ENCODE peak calls at places on chromosomes 1 and 21, in four cellular contexts. One of them, this sample, is unnamed.

GRCh38 chr1:168509875-168510594 is 33.8 kb downstream of the XCL2 start:
- DNase-seq in GM23338: no peak
- DNase-seq in Panc1: no peak
- DNase-seq in prostate gland: no peak
- DNase-seq in this sample: no peak

GRCh38 chr1:16032388-16033100 is 10.7 kb downstream of the CLCNKA start:
- DNase-seq in prostate gland: peak; percentile 73
- DNase-seq in Panc1: peak; percentile 65
- DNase-seq in GM23338: peak; percentile 99
- DNase-seq in this sample: peak; percentile 52

GRCh38 chr1:100721502-100722205 is 2.1 kb downstream of the VCAM1 start:
- DNase-seq in prostate gland: no peak
- DNase-seq in Panc1: no peak
- DNase-seq in GM23338: no peak
- DNase-seq in this sample: no peak

GRCh38 chr1:61322769-61323168 is 240.4 kb downstream of the NFIA start:
- DNase-seq in GM23338: no peak
- DNase-seq in prostate gland: no peak
- DNase-seq in Panc1: no peak
- DNase-seq in this sample: no peak

GRCh38 chr1:206693029-206693428 is 8.3 kb downstream of the MAPKAPK2 start:
- DNase-seq in GM23338: no peak
- DNase-seq in prostate gland: peak; percentile 39
- DNase-seq in Panc1: no peak
- DNase-seq in this sample: no peak

GRCh38 chr1:23402286-23403037 is 22.1 kb downstream of the TCEA3 start:
- DNase-seq in prostate gland: no peak
- DNase-seq in GM23338: no peak
- DNase-seq in Panc1: no peak
- DNase-seq in this sample: peak; percentile 33

GRCh38 chr1:61184035-61184713 is 101.8 kb downstream of the NFIA start:
- DNase-seq in prostate gland: peak; percentile 95
- DNase-seq in GM23338: no peak
- DNase-seq in Panc1: no peak
- DNase-seq in this sample: no peak

GRCh38 chr1:234835239-234835638 is 225.3 kb upstream of the IRF2BP2 start:
- DNase-seq in GM23338: no peak
- DNase-seq in Panc1: no peak
- DNase-seq in prostate gland: no peak
- DNase-seq in this sample: no peak

GRCh38 chr1:7223334-7224080 is 438.3 kb downstream of the CAMTA1 start:
- DNase-seq in GM23338: no peak
- DNase-seq in Panc1: peak; percentile 67
- DNase-seq in prostate gland: no peak
- DNase-seq in this sample: no peak

GRCh38 chr1:180131510-180131909 is 23.2 kb upstream of the QSOX1 start:
- DNase-seq in Panc1: no peak
- DNase-seq in GM23338: no peak
- DNase-seq in prostate gland: no peak
- DNase-seq in this sample: peak; percentile 95

GRCh38 chr21:42969193-42969600 is 5.2 kb upstream of the PKNOX1 start:
- DNase-seq in prostate gland: no peak
- DNase-seq in GM23338: no peak
- DNase-seq in Panc1: no peak
- DNase-seq in this sample: no peak

GRCh38 chr1:67724928-67725560 is 40.0 kb downstream of the GADD45A start:
- DNase-seq in Panc1: no peak
- DNase-seq in GM23338: no peak
- DNase-seq in prostate gland: peak; percentile 72
- DNase-seq in this sample: no peak

GRCh38 chr1:39898648-39899603 is 2.8 kb downstream of the MYCL start:
- DNase-seq in prostate gland: peak; percentile 20
- DNase-seq in GM23338: peak; percentile 96
- DNase-seq in Panc1: no peak
- DNase-seq in this sample: no peak

GRCh38 chr1:228664399-228664914 is 70.8 kb upstream of the RHOU start:
- DNase-seq in Panc1: peak; percentile 67
- DNase-seq in GM23338: peak; percentile 88
- DNase-seq in prostate gland: peak; percentile 76
- DNase-seq in this sample: peak; percentile 81

GRCh38 chr1:3125078-3125477 is 56.1 kb downstream of the PRDM16 start:
- DNase-seq in Panc1: no peak
- DNase-seq in prostate gland: no peak
- DNase-seq in GM23338: no peak
- DNase-seq in this sample: no peak

GRCh38 chr1:212070720-212071302 is 35.3 kb downstream of the DTL start:
- DNase-seq in GM23338: peak; percentile 45
- DNase-seq in prostate gland: peak; percentile 8
- DNase-seq in Panc1: no peak
- DNase-seq in this sample: no peak

GRCh38 chr1:115099693-115100050 is 10.4 kb upstream of the TSPAN2 start:
- DNase-seq in prostate gland: no peak
- DNase-seq in GM23338: no peak
- DNase-seq in Panc1: no peak
- DNase-seq in this sample: no peak

GRCh38 chr21:26888931-26889330 is 43.7 kb upstream of the ADAMTS1 start:
- DNase-seq in Panc1: no peak
- DNase-seq in prostate gland: no peak
- DNase-seq in GM23338: no peak
- DNase-seq in this sample: no peak

DNA sequence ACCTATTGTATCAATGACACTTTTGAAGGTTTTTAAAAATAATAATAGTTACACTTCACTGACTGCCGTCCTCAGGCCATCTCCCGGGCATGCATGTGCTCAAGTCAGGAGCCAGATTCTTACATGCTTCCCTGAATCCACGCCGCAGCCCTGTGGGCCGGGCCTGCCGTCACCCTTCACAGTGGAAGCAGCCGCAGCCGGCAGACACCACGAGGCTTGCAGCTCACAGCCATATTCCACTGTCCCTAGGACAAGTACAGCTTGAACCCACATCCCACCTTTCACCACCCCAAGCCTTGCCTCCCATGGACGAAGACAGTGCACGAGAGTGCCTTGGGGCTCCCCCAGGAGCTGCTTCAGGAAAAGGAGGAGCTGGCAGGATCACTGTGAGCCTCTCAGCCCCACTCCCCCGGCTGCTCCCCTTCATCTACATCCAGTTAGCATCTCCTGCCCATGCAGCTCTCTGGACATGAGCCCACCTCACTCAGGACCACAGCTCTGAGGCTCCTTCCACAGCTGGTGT is 77.2 kb downstream of the POFUT2 start:
- DNase-seq in GM23338: no peak
- DNase-seq in prostate gland: no peak
- DNase-seq in Panc1: no peak
- DNase-seq in this sample: no peak
- TF ChIP-seq POLR2AphosphoS5 in GM23338: no peak
- TF ChIP-seq POLR2AphosphoS5 in prostate gland: no peak
- TF ChIP-seq POLR2AphosphoS5 in Panc1: no peak
- TF ChIP-seq POLR2AphosphoS5 in this sample: no peak

DNA sequence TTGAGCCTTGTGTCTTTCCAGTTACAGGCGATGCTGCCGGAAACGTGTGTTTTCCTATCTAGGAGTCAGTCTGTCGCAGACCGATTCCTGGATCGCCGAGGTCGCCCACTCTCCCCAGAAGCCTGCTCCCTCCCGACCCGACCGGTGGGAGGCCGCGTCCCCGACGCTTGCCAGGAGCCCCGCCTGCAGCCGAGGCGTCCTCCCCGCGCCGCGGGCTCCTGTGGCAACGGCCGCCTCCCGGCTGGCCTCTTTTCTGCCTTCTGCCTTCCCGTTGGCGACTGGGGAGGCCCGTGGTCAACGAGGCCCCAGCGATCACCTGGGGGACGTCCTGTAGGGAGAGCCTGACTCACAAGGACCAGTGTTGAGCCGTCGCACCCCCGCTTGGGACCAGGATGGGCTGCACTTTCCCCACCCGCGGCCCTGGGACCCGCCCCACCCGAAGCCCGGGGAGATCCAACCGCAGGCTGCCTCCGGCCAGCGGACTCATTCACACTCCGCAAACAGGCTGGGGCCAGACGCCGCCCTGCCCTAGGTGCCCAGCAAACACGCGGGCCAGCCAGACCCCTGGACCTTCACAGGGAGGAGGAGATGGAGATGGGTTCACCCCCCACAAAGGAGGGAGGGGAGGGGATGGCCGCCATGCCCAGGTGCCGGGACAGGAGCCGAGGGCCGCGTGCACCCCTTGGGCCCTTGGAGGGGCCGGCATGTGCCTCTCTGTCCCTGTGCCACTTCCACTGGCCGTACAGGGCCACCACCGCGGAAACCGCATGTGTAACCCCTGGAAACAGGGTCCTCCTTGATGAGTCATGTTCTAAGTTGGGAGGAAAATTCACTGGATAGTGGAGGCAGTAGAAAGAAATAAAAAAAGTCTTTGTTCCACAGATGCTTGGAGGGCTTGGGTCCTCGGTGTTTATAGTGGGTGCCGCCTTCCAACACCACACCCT is 7.2 kb upstream of the COL6A1 start:
- DNase-seq in GM23338: peak; percentile 72
- DNase-seq in Panc1: no peak
- DNase-seq in prostate gland: no peak
- DNase-seq in this sample: no peak
- TF ChIP-seq POLR2AphosphoS5 in GM23338: no peak
- TF ChIP-seq POLR2AphosphoS5 in Panc1: no peak
- TF ChIP-seq POLR2AphosphoS5 in prostate gland: no peak
- TF ChIP-seq POLR2AphosphoS5 in this sample: no peak

GRCh38 chr1:26911399-26912146 is 2.2 kb downstream of the NR0B2 start:
- DNase-seq in Panc1: no peak
- DNase-seq in GM23338: no peak
- DNase-seq in prostate gland: no peak
- DNase-seq in this sample: no peak
- TF ChIP-seq POLR2AphosphoS5 in Panc1: no peak
- TF ChIP-seq POLR2AphosphoS5 in GM23338: no peak
- TF ChIP-seq POLR2AphosphoS5 in prostate gland: no peak
- TF ChIP-seq POLR2AphosphoS5 in this sample: no peak

GRCh38 chr1:54980046-54980527 is 341 bp upstream of the TMEM61 start:
- DNase-seq in GM23338: no peak
- DNase-seq in Panc1: no peak
- DNase-seq in prostate gland: no peak
- DNase-seq in this sample: no peak
- TF ChIP-seq POLR2AphosphoS5 in GM23338: no peak
- TF ChIP-seq POLR2AphosphoS5 in Panc1: no peak
- TF ChIP-seq POLR2AphosphoS5 in prostate gland: no peak
- TF ChIP-seq POLR2AphosphoS5 in this sample: no peak

GRCh38 chr1:97571760-97572159 is 349.1 kb downstream of the DPYD start:
- DNase-seq in GM23338: no peak
- DNase-seq in Panc1: no peak
- DNase-seq in prostate gland: no peak
- DNase-seq in this sample: no peak
- TF ChIP-seq POLR2AphosphoS5 in GM23338: no peak
- TF ChIP-seq POLR2AphosphoS5 in Panc1: no peak
- TF ChIP-seq POLR2AphosphoS5 in prostate gland: no peak
- TF ChIP-seq POLR2AphosphoS5 in this sample: no peak

GRCh38 chr21:41615613-41616012 is 107.7 kb upstream of the TMPRSS2 start:
- DNase-seq in GM23338: no peak
- DNase-seq in Panc1: no peak
- DNase-seq in prostate gland: peak; percentile 58
- DNase-seq in this sample: no peak
- TF ChIP-seq POLR2AphosphoS5 in GM23338: no peak
- TF ChIP-seq POLR2AphosphoS5 in Panc1: no peak
- TF ChIP-seq POLR2AphosphoS5 in prostate gland: peak; percentile 84
- TF ChIP-seq POLR2AphosphoS5 in this sample: no peak

GRCh38 chr1:56459260-56459659 is 120.1 kb downstream of the PLPP3 start:
- DNase-seq in Panc1: no peak
- DNase-seq in prostate gland: no peak
- DNase-seq in GM23338: no peak
- DNase-seq in this sample: no peak

GRCh38 chr1:56453722-56454078 is 125.7 kb downstream of the PLPP3 start:
- DNase-seq in GM23338: peak; percentile 52
- DNase-seq in prostate gland: no peak
- DNase-seq in Panc1: no peak
- DNase-seq in this sample: no peak

GRCh38 chr1:56457767-56458375 is 121.5 kb downstream of the PLPP3 start:
- DNase-seq in GM23338: no peak
- DNase-seq in prostate gland: no peak
- DNase-seq in Panc1: no peak
- DNase-seq in this sample: no peak

GRCh38 chr1:56453016-56453721 is 126.2 kb downstream of the PLPP3 start:
- DNase-seq in GM23338: peak; percentile 82
- DNase-seq in Panc1: no peak
- DNase-seq in prostate gland: no peak
- DNase-seq in this sample: no peak

GRCh38 chr1:56456426-56457101 is 122.8 kb downstream of the PLPP3 start:
- DNase-seq in Panc1: no peak
- DNase-seq in prostate gland: no peak
- DNase-seq in GM23338: no peak
- DNase-seq in this sample: no peak
- TF ChIP-seq POLR2AphosphoS5 in Panc1: no peak
- TF ChIP-seq POLR2AphosphoS5 in prostate gland: no peak
- TF ChIP-seq POLR2AphosphoS5 in GM23338: no peak
- TF ChIP-seq POLR2AphosphoS5 in this sample: no peak

DNA sequence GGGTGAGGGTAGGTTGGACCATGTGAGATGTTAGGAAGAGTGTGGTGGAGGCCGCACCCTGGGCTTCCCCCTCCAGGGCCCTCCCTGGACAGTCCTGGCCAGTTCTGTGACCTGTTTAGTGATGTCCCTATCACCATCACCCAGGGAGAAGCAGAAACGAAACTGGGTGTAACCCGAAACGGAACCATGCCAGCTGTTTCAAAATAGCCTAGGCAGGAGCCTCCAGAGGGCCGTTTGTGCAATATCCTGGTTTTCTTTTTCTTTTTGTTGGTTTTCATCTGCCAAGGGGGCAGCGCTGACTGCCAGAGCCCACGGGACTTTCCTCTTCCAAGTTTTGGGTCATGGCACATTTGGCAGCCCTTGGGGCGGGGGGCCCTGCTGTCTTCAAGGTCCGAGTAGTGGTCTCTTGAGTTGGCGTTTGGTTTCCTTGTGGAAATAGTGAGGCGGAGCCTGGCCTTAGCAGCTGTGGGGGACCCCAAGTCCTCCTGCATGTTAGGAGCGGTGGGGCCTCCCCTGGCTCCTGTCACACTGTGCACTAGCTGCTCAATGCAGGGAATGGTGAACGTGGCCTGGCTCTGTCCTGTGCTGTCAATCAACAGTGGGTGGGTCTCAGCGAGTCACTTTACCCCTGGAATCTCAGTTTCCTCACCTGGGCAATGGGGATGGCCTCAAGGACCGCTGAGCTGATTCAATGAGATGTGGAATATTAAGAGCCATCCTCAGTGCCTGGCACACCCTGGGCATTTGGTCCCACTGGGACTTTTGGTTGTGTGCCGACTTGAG is 90.7 kb downstream of the ARHGEF10L start:
- DNase-seq in GM23338: no peak
- DNase-seq in prostate gland: no peak
- DNase-seq in Panc1: no peak
- DNase-seq in this sample: peak; percentile 82
- TF ChIP-seq POLR2AphosphoS5 in GM23338: no peak
- TF ChIP-seq POLR2AphosphoS5 in prostate gland: peak; percentile 10
- TF ChIP-seq POLR2AphosphoS5 in Panc1: no peak
- TF ChIP-seq POLR2AphosphoS5 in this sample: no peak

This sample was measured in HL-60.